ENCODE peak calls at places on chromosomes 16 and 17, in seven cellular contexts. One of them, this sample, is unnamed.

GRCh38 chr16:84543931-84544776 is 39.7 kb upstream of the MEAK7 start:
- DNase-seq in trophoblast cell: no peak
- DNase-seq in mesendoderm: no peak
- DNase-seq in IMR-90: peak
- DNase-seq in mesenchymal stem cell: no peak
- DNase-seq in H1: no peak
- DNase-seq in H9: no peak
- DNase-seq in this sample: no peak

GRCh38 chr16:24497405-24497804 is 42.0 kb upstream of the RBBP6 start:
- DNase-seq in H9: peak
- DNase-seq in mesendoderm: peak
- DNase-seq in mesenchymal stem cell: no peak
- DNase-seq in trophoblast cell: no peak
- DNase-seq in IMR-90: peak
- DNase-seq in H1: no peak
- DNase-seq in this sample: no peak

GRCh38 chr16:25256821-25257503 is 683 bp downstream of the ZKSCAN2 start:
- DNase-seq in IMR-90: peak
- DNase-seq in H1: no peak
- DNase-seq in trophoblast cell: no peak
- DNase-seq in H9: peak
- DNase-seq in mesenchymal stem cell: peak
- DNase-seq in mesendoderm: no peak
- DNase-seq in this sample: no peak

GRCh38 chr17:34616148-34616547 is 36.8 kb downstream of the TMEM132E start:
- DNase-seq in trophoblast cell: no peak
- DNase-seq in mesenchymal stem cell: no peak
- DNase-seq in H1: no peak
- DNase-seq in H9: peak
- DNase-seq in IMR-90: no peak
- DNase-seq in mesendoderm: peak
- DNase-seq in this sample: no peak

GRCh38 chr17:4172356-4172755 is 29.4 kb downstream of the CYB5D2 start:
- DNase-seq in H9: no peak
- DNase-seq in mesendoderm: no peak
- DNase-seq in trophoblast cell: no peak
- DNase-seq in mesenchymal stem cell: no peak
- DNase-seq in IMR-90: no peak
- DNase-seq in H1: no peak
- DNase-seq in this sample: no peak

GRCh38 chr17:69560987-69561441 is 146.5 kb downstream of the MAP2K6 start:
- DNase-seq in mesenchymal stem cell: peak
- DNase-seq in mesendoderm: no peak
- DNase-seq in H1: no peak
- DNase-seq in IMR-90: peak
- DNase-seq in H9: no peak
- DNase-seq in trophoblast cell: peak
- DNase-seq in this sample: no peak

GRCh38 chr17:38728290-38728831 is 1.8 kb upstream of the CISD3 start:
- DNase-seq in mesenchymal stem cell: no peak
- DNase-seq in IMR-90: no peak
- DNase-seq in mesendoderm: no peak
- DNase-seq in trophoblast cell: no peak
- DNase-seq in H1: no peak
- DNase-seq in H9: no peak
- DNase-seq in this sample: no peak

GRCh38 chr17:13671771-13672170 is 70.0 kb upstream of the HS3ST3A1 start:
- DNase-seq in mesenchymal stem cell: peak
- DNase-seq in H9: no peak
- DNase-seq in trophoblast cell: no peak
- DNase-seq in mesendoderm: peak
- DNase-seq in H1: no peak
- DNase-seq in IMR-90: no peak
- DNase-seq in this sample: no peak

GRCh38 chr17:45261577-45262515 is at the start of gene SPATA32:
- DNase-seq in mesenchymal stem cell: peak
- DNase-seq in H9: peak
- DNase-seq in mesendoderm: peak
- DNase-seq in H1: no peak
- DNase-seq in IMR-90: peak
- DNase-seq in trophoblast cell: peak
- DNase-seq in this sample: peak

GRCh38 chr17:64998436-64999190 is 57.9 kb downstream of the GNA13 start:
- DNase-seq in trophoblast cell: no peak
- DNase-seq in H9: no peak
- DNase-seq in IMR-90: no peak
- DNase-seq in mesenchymal stem cell: no peak
- DNase-seq in mesendoderm: no peak
- DNase-seq in H1: no peak
- DNase-seq in this sample: no peak
- H4K8ac ChIP-seq in trophoblast cell: no peak
- H4K8ac ChIP-seq in H9: no peak
- H4K8ac ChIP-seq in IMR-90: no peak
- H4K8ac ChIP-seq in mesenchymal stem cell: no peak
- H4K8ac ChIP-seq in mesendoderm: no peak
- H4K8ac ChIP-seq in H1: no peak
- H4K8ac ChIP-seq in this sample: no peak

GRCh38 chr16:14641877-14642276 is 9.1 kb downstream of the BFAR start:
- DNase-seq in mesenchymal stem cell: peak
- DNase-seq in H1: no peak
- DNase-seq in mesendoderm: no peak
- DNase-seq in H9: peak
- DNase-seq in IMR-90: no peak
- DNase-seq in trophoblast cell: no peak
- DNase-seq in this sample: no peak
- H3K27ac ChIP-seq in mesenchymal stem cell: no peak
- H3K27ac ChIP-seq in H1: no peak
- H3K27ac ChIP-seq in mesendoderm: no peak
- H3K27ac ChIP-seq in H9: no peak
- H3K27ac ChIP-seq in IMR-90: no peak
- H3K27ac ChIP-seq in trophoblast cell: no peak
- H3K27ac ChIP-seq in this sample: no peak

GRCh38 chr17:68458260-68459029 is 1.1 kb upstream of the WIPI1 start:
- DNase-seq in H9: no peak
- DNase-seq in trophoblast cell: no peak
- DNase-seq in mesendoderm: no peak
- DNase-seq in IMR-90: no peak
- DNase-seq in mesenchymal stem cell: no peak
- DNase-seq in H1: no peak
- DNase-seq in this sample: no peak
- H2BK5ac ChIP-seq in H9: no peak
- H2BK5ac ChIP-seq in trophoblast cell: no peak
- H2BK5ac ChIP-seq in mesendoderm: no peak
- H2BK5ac ChIP-seq in IMR-90: no peak
- H2BK5ac ChIP-seq in mesenchymal stem cell: no peak
- H2BK5ac ChIP-seq in H1: no peak
- H2BK5ac ChIP-seq in this sample: no peak

GRCh38 chr17:28675980-28676379 is 14.0 kb downstream of the SUPT6H start:
- DNase-seq in H9: no peak
- DNase-seq in mesendoderm: peak
- DNase-seq in H1: no peak
- DNase-seq in trophoblast cell: peak
- DNase-seq in IMR-90: no peak
- DNase-seq in mesenchymal stem cell: no peak
- DNase-seq in this sample: no peak
- H4K8ac ChIP-seq in H9: no peak
- H4K8ac ChIP-seq in mesendoderm: no peak
- H4K8ac ChIP-seq in H1: peak
- H4K8ac ChIP-seq in trophoblast cell: no peak
- H4K8ac ChIP-seq in IMR-90: no peak
- H4K8ac ChIP-seq in mesenchymal stem cell: no peak
- H4K8ac ChIP-seq in this sample: no peak

GRCh38 chr16:14344292-14344691 is 273.2 kb downstream of the MRTFB start:
- DNase-seq in mesendoderm: no peak
- DNase-seq in mesenchymal stem cell: no peak
- DNase-seq in H1: no peak
- DNase-seq in trophoblast cell: no peak
- DNase-seq in IMR-90: peak
- DNase-seq in H9: peak
- DNase-seq in this sample: no peak

GRCh38 chr16:14339694-14340093 is 268.6 kb downstream of the MRTFB start:
- DNase-seq in H9: no peak
- DNase-seq in mesendoderm: no peak
- DNase-seq in H1: no peak
- DNase-seq in trophoblast cell: no peak
- DNase-seq in mesenchymal stem cell: no peak
- DNase-seq in IMR-90: no peak
- DNase-seq in this sample: no peak

GRCh38 chr16:14338969-14339368 is 267.9 kb downstream of the MRTFB start:
- DNase-seq in mesendoderm: no peak
- DNase-seq in IMR-90: no peak
- DNase-seq in trophoblast cell: no peak
- DNase-seq in H1: no peak
- DNase-seq in mesenchymal stem cell: no peak
- DNase-seq in H9: no peak
- DNase-seq in this sample: no peak

GRCh38 chr16:14338236-14338635 is 267.1 kb downstream of the MRTFB start:
- DNase-seq in H1: no peak
- DNase-seq in IMR-90: no peak
- DNase-seq in mesendoderm: no peak
- DNase-seq in H9: no peak
- DNase-seq in trophoblast cell: no peak
- DNase-seq in mesenchymal stem cell: no peak
- DNase-seq in this sample: no peak

DNA sequence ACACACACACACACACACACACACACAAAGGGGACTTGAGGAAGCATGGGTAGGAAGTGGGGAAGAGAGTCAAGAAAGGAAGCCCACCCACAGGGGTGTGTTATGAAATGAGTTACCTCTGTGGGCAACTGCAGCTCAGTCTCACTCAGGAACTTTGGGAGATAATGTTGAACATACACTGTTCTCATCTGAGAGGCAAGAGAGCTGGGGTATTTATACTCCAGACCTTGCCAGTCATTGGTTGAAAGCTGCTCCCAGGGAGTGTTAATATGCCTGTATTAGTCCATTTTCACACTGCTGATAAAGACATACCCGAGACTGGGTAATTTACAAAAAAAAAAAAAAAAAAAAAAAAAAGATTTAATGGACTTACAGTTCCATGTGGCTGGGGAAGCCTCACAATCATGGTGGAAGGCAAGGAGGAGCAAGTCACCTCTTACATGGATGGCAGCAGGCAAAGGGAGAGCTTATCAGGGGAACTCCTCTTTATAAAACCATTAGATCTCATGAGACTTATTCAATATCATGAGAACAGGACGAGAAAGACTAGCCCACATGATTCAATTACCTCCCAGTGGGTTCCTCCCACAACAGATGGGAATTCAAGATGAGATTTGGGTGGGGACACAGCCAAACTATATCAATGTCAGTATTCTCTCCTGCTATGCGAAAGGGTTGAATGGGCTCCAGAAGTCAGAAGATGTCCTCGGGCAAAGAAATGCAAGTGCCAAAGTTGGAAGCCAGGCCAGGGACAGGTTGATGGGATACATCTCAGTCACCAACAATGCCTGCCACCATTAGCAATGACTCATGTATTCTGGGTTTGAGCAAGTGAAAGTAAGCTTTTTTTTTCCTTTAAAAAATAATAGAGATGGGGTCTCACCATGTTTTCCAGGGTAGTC is 270.5 kb downstream of the MRTFB start:
- DNase-seq in trophoblast cell: no peak
- DNase-seq in IMR-90: no peak
- DNase-seq in H9: no peak
- DNase-seq in mesenchymal stem cell: no peak
- DNase-seq in mesendoderm: no peak
- DNase-seq in H1: no peak
- DNase-seq in this sample: no peak
- H3K27ac ChIP-seq in trophoblast cell: no peak
- H3K27ac ChIP-seq in IMR-90: no peak
- H3K27ac ChIP-seq in H9: no peak
- H3K27ac ChIP-seq in mesenchymal stem cell: no peak
- H3K27ac ChIP-seq in mesendoderm: no peak
- H3K27ac ChIP-seq in H1: no peak
- H3K27ac ChIP-seq in this sample: no peak